ENCODE peak calls at places on chromosomes 7 and 10, in ten cellular contexts. X is ovary, W is activated T-cell treated with anti-CD3 and anti-CD28 coated beads for 1 hour, O is GM12865, P is neuronal stem cell, D is NCI-H510A treated with DMSO at 0.1 percent for 48 hours, Q is HCEC 1CT, V is iPS-NIHi11, T is cardiac fibroblast, G is amygdala. U is an unnamed sample.

GRCh38 chr10:14040787-14041631 is 289.7 kb downstream of the FRMD4A start:
- DNase-seq in X (no peak), W (no peak), O (peak), P (no peak), D (no peak), Q (no peak), V (no peak), T (peak), G (no peak), U (no peak)

GRCh38 chr7:151795168-151795754 is 81.7 kb downstream of the PRKAG2 start:
- DNase-seq in X (no peak), W (peak), O (peak), P (no peak), D (no peak), Q (no peak), V (no peak), T (no peak), G (no peak), U (no peak)

GRCh38 chr7:32378991-32379390 is 111.2 kb downstream of the LSM5 start:
- DNase-seq in X (no peak), W (no peak), O (no peak), P (no peak), D (no peak), Q (no peak), V (peak), T (no peak), G (no peak), U (no peak)

GRCh38 chr7:17016402-17017010 is 134.7 kb upstream of the AGR3 start:
- DNase-seq in X (no peak), W (no peak), O (no peak), P (no peak), D (no peak), Q (no peak), V (no peak), T (no peak), G (no peak), U (no peak)

GRCh38 chr7:101614098-101614938 is 14.8 kb downstream of the MYL10 start:
- DNase-seq in X (no peak), W (no peak), O (no peak), P (no peak), D (no peak), Q (no peak), V (no peak), T (peak), G (no peak), U (no peak)

GRCh38 chr10:112335866-112336265 is 38.0 kb upstream of the ACSL5 start:
- DNase-seq in X (no peak), W (no peak), O (no peak), P (no peak), D (no peak), Q (no peak), V (no peak), T (no peak), G (no peak), U (no peak)

GRCh38 chr7:16514729-16515128 is 11.9 kb upstream of the LRRC72 start:
- DNase-seq in X (no peak), W (no peak), O (no peak), P (no peak), D (no peak), Q (no peak), V (no peak), T (no peak), G (no peak), U (no peak)

GRCh38 chr7:141941075-141941474 is 5.7 kb downstream of the CLEC5A start:
- DNase-seq in X (no peak), W (no peak), O (no peak), P (no peak), D (no peak), Q (no peak), V (no peak), T (no peak), G (no peak), U (no peak)

GRCh38 chr10:46094197-46094500 is 48.1 kb upstream of the MSMB start:
- DNase-seq in X (no peak), W (no peak), O (no peak), P (no peak), D (no peak), Q (no peak), V (no peak), T (no peak), G (no peak), U (no peak)

GRCh38 chr7:100983451-100984187 is 14.3 kb downstream of the MUC12 start:
- DNase-seq in X (no peak), W (no peak), O (no peak), P (no peak), D (no peak), Q (peak), V (no peak), T (peak), G (no peak), U (no peak)

GRCh38 chr7:131110294-131111080 is 217.2 kb upstream of the MKLN1 start:
- DNase-seq in X (peak), W (no peak), O (peak), P (peak), D (peak), Q (peak), V (peak), T (peak), G (no peak), U (peak)

GRCh38 chr7:26549281-26549943 is 257.8 kb downstream of the SNX10 start:
- DNase-seq in X (no peak), W (no peak), O (no peak), P (no peak), D (no peak), Q (no peak), V (no peak), T (no peak), G (no peak), U (peak)

GRCh38 chr7:55185321-55185802 is 166.5 kb downstream of the EGFR start:
- DNase-seq in X (no peak), W (no peak), O (peak), P (no peak), D (no peak), Q (no peak), V (no peak), T (no peak), G (no peak), U (no peak)

GRCh38 chr10:44990965-44991364 is 9.8 kb upstream of the ZNF22 start:
- DNase-seq in X (peak), W (no peak), O (no peak), P (no peak), D (no peak), Q (no peak), V (no peak), T (no peak), G (no peak), U (no peak)

GRCh38 chr7:82154728-82155127 is 288.8 kb downstream of the CACNA2D1 start:
- DNase-seq in X (no peak), W (no peak), O (no peak), P (no peak), D (no peak), Q (no peak), V (no peak), T (no peak), G (no peak), U (no peak)

GRCh38 chr7:111820621-111821020 is 258.3 kb upstream of the IMMP2L start:
- DNase-seq in X (no peak), W (no peak), O (no peak), P (no peak), D (no peak), Q (no peak), V (no peak), T (no peak), G (no peak), U (no peak)

GRCh38 chr10:101135151-101136006 is 4.3 kb downstream of the TLX1 start:
- DNase-seq in X (no peak), W (no peak), O (no peak), P (no peak), D (no peak), Q (no peak), V (no peak), T (no peak), G (no peak), U (no peak)

GRCh38 chr7:38086857-38087256 is 91.2 kb upstream of the STARD3NL start:
- DNase-seq in X (no peak), W (no peak), O (no peak), P (no peak), D (no peak), Q (no peak), V (no peak), T (no peak), G (no peak), U (no peak)

GRCh38 chr10:110535958-110536891 is 31.3 kb upstream of the SMC3 start:
- DNase-seq in X (no peak), W (no peak), O (peak), P (no peak), D (no peak), Q (peak), V (no peak), T (peak), G (no peak), U (peak)

GRCh38 chr7:70720191-70720873 is 411.6 kb upstream of the GALNT17 start:
- DNase-seq in X (no peak), W (no peak), O (peak), P (no peak), D (no peak), Q (no peak), V (no peak), T (no peak), G (no peak), U (no peak)

GRCh38 chr10:101903827-101904520 is 60.4 kb upstream of the KCNIP2 start:
- DNase-seq in X (no peak), W (no peak), O (peak), P (no peak), D (peak), Q (no peak), V (no peak), T (peak), G (no peak), U (no peak)

GRCh38 chr10:69693886-69694285 is 63.8 kb downstream of the FAM241B start:
- DNase-seq in X (no peak), W (no peak), O (no peak), P (no peak), D (no peak), Q (no peak), V (no peak), T (no peak), G (no peak), U (no peak)

GRCh38 chr10:5944389-5945202 is 32.7 kb downstream of the IL15RA start:
- DNase-seq in X (peak), W (no peak), O (no peak), P (no peak), D (no peak), Q (peak), V (no peak), T (peak), G (no peak), U (peak)

GRCh38 chr7:155834486-155835048 is 22.3 kb upstream of the SHH start:
- DNase-seq in X (no peak), W (no peak), O (no peak), P (no peak), D (no peak), Q (no peak), V (no peak), T (no peak), G (no peak), U (no peak)

GRCh38 chr7:44981035-44981706 is 2.4 kb upstream of the MYO1G start:
- DNase-seq in X (no peak), W (no peak), O (peak), P (no peak), D (no peak), Q (no peak), V (no peak), T (no peak), G (no peak), U (no peak)

U was measured in cerebellar cortex.